ENCODE peak calls at places on chromosomes 4 and X, in seven cellular contexts. Y is transverse colon; E is stimulated activated CD8-positive, alpha-beta memory T cell treated with anti-CD3 and anti-CD28 coated beads, Interleukin-7, amount 100 ng/mL, for 1 hour; J is kidney epithelial cell; N is WTC11; O is CD8-positive, alpha-beta memory T cell; X is endothelial cell of umbilical vein. M is an unnamed sample.

GRCh38 chrX:41027388-41027787 is 57.9 kb upstream of the USP9X start:
- DNase-seq in E (no peak), O (no peak), N (no peak), Y (no peak), J (no peak), X (no peak), M (no peak)

GRCh38 chr4:857461-857860 is 31.5 kb upstream of the CPLX1 start:
- DNase-seq in J (no peak), X (no peak), N (no peak), O (no peak), E (no peak), Y (no peak), M (no peak)

GRCh38 chr4:174314770-174315169 is 31.1 kb downstream of the CEP44 start:
- DNase-seq in E (no peak), J (no peak), N (no peak), O (no peak), Y (no peak), X (no peak), M (no peak)

GRCh38 chr4:110193822-110194761 is 4.3 kb downstream of the ELOVL6 start:
- DNase-seq in X (peak; percentile 95), E (peak; percentile 29), N (peak; percentile 67), O (peak; percentile 66), Y (peak; percentile 80), J (peak; percentile 97), M (peak; percentile 73)

GRCh38 chr4:182425302-182425701 is 182.1 kb downstream of the TENM3 start:
- DNase-seq in N (no peak), X (no peak), E (no peak), O (no peak), Y (no peak), J (no peak), M (no peak)

GRCh38 chr4:149344436-149344835 is 471.2 kb downstream of the IQCM start:
- DNase-seq in E (no peak), Y (no peak), N (no peak), O (no peak), J (peak; percentile 0), X (no peak), M (no peak)

GRCh38 chr4:144374065-144374464 is 233.5 kb upstream of the GYPA start:
- DNase-seq in E (no peak), N (no peak), O (no peak), J (no peak), X (no peak), Y (no peak), M (no peak)

GRCh38 chr4:11605597-11605996 is 176.9 kb upstream of the HS3ST1 start:
- DNase-seq in J (no peak), N (no peak), Y (no peak), X (peak; percentile 71), E (no peak), O (no peak), M (no peak)

GRCh38 chr4:169089004-169089403 is 78.9 kb upstream of the CBR4 start:
- DNase-seq in Y (no peak), X (no peak), J (no peak), O (no peak), N (no peak), E (no peak), M (no peak)

GRCh38 chrX:112688242-112688641 is 8.5 kb upstream of the LHFPL1 start:
- DNase-seq in J (no peak), N (no peak), X (no peak), O (no peak), E (no peak), Y (no peak), M (no peak)

GRCh38 chr4:140372607-140373327 is 679 bp upstream of the SCOC start:
- DNase-seq in X (no peak), N (no peak), E (no peak), O (peak; percentile 2), Y (peak; percentile 22), J (no peak), M (peak; percentile 33)

GRCh38 chrX:33133320-33133719 is 78.0 kb downstream of the DMD start:
- DNase-seq in E (no peak), O (no peak), N (no peak), Y (no peak), X (no peak), J (no peak), M (no peak)

GRCh38 chr4:139492429-139492828 is 38.5 kb downstream of the RAB33B start:
- DNase-seq in O (no peak), X (no peak), J (no peak), E (no peak), Y (no peak), N (no peak), M (no peak)

GRCh38 chr4:77007358-77008230 is 58.0 kb downstream of the SEPTIN11 start:
- DNase-seq in Y (no peak), O (no peak), E (no peak), J (no peak), X (peak; percentile 95), N (no peak), M (no peak)

GRCh38 chrX:39645059-39645895 is 452.5 kb downstream of the BCOR start:
- DNase-seq in X (peak; percentile 61), J (no peak), Y (peak; percentile 20), N (no peak), E (no peak), O (no peak), M (peak; percentile 48)

GRCh38 chr4:47209833-47210232 is 178.5 kb downstream of the GABRB1 start:
- DNase-seq in O (no peak), E (no peak), Y (no peak), N (no peak), J (peak; percentile 62), X (no peak), M (no peak)